ENCODE peak calls at places on chromosomes 1 and 21, in six cellular contexts. F is Caco-2, E is ecto neural progenitor cell, U is HEK293T, D is NCI-H345, A is amygdala. M is an unnamed sample.

GRCh38 chr1:186442651-186443114 is 18.2 kb downstream of the PDC start:
- DNase-seq in F (no peak), E (no peak), U (no peak), D (peak), A (no peak), M (no peak)

GRCh38 chr1:225427249-225428065 is at the start of gene LBR:
- DNase-seq in F (peak), E (peak), U (no peak), D (no peak), A (peak), M (no peak)

GRCh38 chr1:116232989-116233514 is 121.9 kb downstream of the MAB21L3 start:
- DNase-seq in F (no peak), E (no peak), U (no peak), D (no peak), A (no peak), M (no peak)

GRCh38 chr1:7687411-7687810 is 83.7 kb upstream of the VAMP3 start:
- DNase-seq in F (no peak), E (no peak), U (no peak), D (no peak), A (no peak), M (no peak)

GRCh38 chr21:46006547-46007497 is 25.3 kb downstream of the COL6A1 start:
- DNase-seq in F (no peak), E (no peak), U (no peak), D (no peak), A (no peak), M (peak)

GRCh38 chr21:35020902-35021301 is 28.2 kb downstream of the RUNX1 start:
- DNase-seq in F (no peak), E (no peak), U (no peak), D (no peak), A (no peak), M (no peak)

GRCh38 chr1:117635805-117636204 is 30.0 kb downstream of the TENT5C start:
- DNase-seq in F (peak), E (no peak), U (no peak), D (no peak), A (no peak), M (no peak)

GRCh38 chr1:184745929-184746583 is 8.6 kb downstream of the EDEM3 start:
- DNase-seq in F (no peak), E (no peak), U (no peak), D (no peak), A (no peak), M (no peak)

GRCh38 chr1:181442181-181442525 is 41.2 kb upstream of the CACNA1E start:
- DNase-seq in F (no peak), E (no peak), U (no peak), D (no peak), A (no peak), M (no peak)

GRCh38 chr21:45155910-45156309 is 81.5 kb downstream of the ADARB1 start:
- DNase-seq in F (no peak), E (no peak), U (no peak), D (no peak), A (no peak), M (no peak)

GRCh38 chr1:50080904-50081586 is 27.7 kb upstream of the ELAVL4 start:
- DNase-seq in F (peak), E (no peak), U (peak), D (peak), A (no peak), M (no peak)

GRCh38 chr1:155192346-155193274 is 15.1 kb downstream of the THBS3 start:
- DNase-seq in F (peak), E (no peak), U (no peak), D (peak), A (no peak), M (peak)

GRCh38 chr1:205986291-205986690 is 16.9 kb downstream of the RAB7B start:
- DNase-seq in F (no peak), E (no peak), U (no peak), D (no peak), A (no peak), M (no peak)

M was measured in B cell.